ENCODE peak calls at places on chromosome 9, in eight cellular contexts. C, H, G, Q, K, V, E and U are unnamed samples.

GRCh38 chr9:105065119-105066088 is 137.4 kb upstream of the ABCA1 start:
- DNase-seq in C (peak; percentile 80), V (no peak), K (peak; percentile 67), G (no peak), H (no peak), Q (no peak), E (peak; percentile 57), U (no peak)

GRCh38 chr9:18296702-18297531 is 177.0 kb upstream of the ADAMTSL1 start:
- DNase-seq in E (no peak), Q (no peak), H (no peak), K (no peak), V (no peak), C (no peak), G (no peak), U (no peak)

GRCh38 chr9:130862747-130863146 is 27.7 kb downstream of the ABL1 start:
- DNase-seq in Q (peak; percentile 56), K (no peak), H (no peak), C (no peak), E (no peak), G (no peak), V (no peak), U (no peak)

GRCh38 chr9:447230-448025 is 232.8 kb downstream of the DOCK8 start:
- DNase-seq in C (peak; percentile 68), V (no peak), E (peak; percentile 25), H (no peak), Q (no peak), K (peak; percentile 39), G (no peak), U (no peak)

GRCh38 chr9:70578720-70579119 is 164.3 kb upstream of the KLF9 start:
- DNase-seq in C (no peak), G (no peak), H (no peak), V (no peak), Q (no peak), E (no peak), K (no peak), U (no peak)

GRCh38 chr9:22084336-22085035 is 75.4 kb upstream of the CDKN2B start:
- DNase-seq in G (no peak), C (no peak), V (no peak), H (no peak), Q (no peak), E (peak; percentile 67), K (no peak), U (no peak)

GRCh38 chr9:101121836-101122399 is 93.4 kb downstream of the PLPPR1 start:
- DNase-seq in H (no peak), C (no peak), E (no peak), G (no peak), V (no peak), Q (no peak), K (no peak), U (no peak)

GRCh38 chr9:98211260-98211659 is 18.8 kb upstream of the CORO2A start:
- DNase-seq in G (no peak), H (no peak), E (no peak), C (no peak), Q (no peak), V (no peak), K (no peak), U (no peak)

GRCh38 chr9:132602207-132602606 is 19.8 kb downstream of the BARHL1 start:
- DNase-seq in V (no peak), K (no peak), G (no peak), H (no peak), Q (no peak), C (no peak), E (no peak), U (no peak)

GRCh38 chr9:114034176-114034575 is 43.9 kb downstream of the AMBP start:
- DNase-seq in H (no peak), Q (no peak), K (no peak), V (no peak), C (no peak), G (no peak), E (no peak), U (no peak)

GRCh38 chr9:133956520-133957076 is 35.5 kb downstream of the VAV2 start:
- DNase-seq in V (no peak), E (no peak), H (peak; percentile 39), Q (peak; percentile 86), C (no peak), G (peak; percentile 47), K (no peak), U (no peak)

GRCh38 chr9:105881654-105882349 is 187.5 kb downstream of the TMEM38B start:
- DNase-seq in Q (no peak), V (peak; percentile 17), H (peak; percentile 44), G (peak; percentile 43), E (peak; percentile 61), K (peak; percentile 57), C (peak; percentile 36), U (peak; percentile 30)

GRCh38 chr9:93827545-93828330 is 127.4 kb downstream of the BARX1 start:
- DNase-seq in Q (no peak), C (peak; percentile 14), H (peak; percentile 42), E (peak; percentile 37), G (peak; percentile 53), V (peak; percentile 56), K (no peak), U (peak; percentile 57)

GRCh38 chr9:31168161-31168560 is 1216.3 kb upstream of the ACO1 start:
- DNase-seq in G (no peak), H (no peak), Q (no peak), C (no peak), E (no peak), K (no peak), V (no peak), U (no peak)

GRCh38 chr9:90107864-90108263 is 503.1 kb downstream of the GADD45G start:
- DNase-seq in K (no peak), C (no peak), G (no peak), V (no peak), E (no peak), Q (no peak), H (no peak), U (no peak)

GRCh38 chr9:119961774-119962408 is 592.7 kb upstream of the BRINP1 start:
- DNase-seq in G (peak; percentile 31), C (no peak), V (peak; percentile 6), H (peak; percentile 29), K (no peak), E (peak; percentile 61), Q (no peak), U (peak; percentile 14)

GRCh38 chr9:9920425-9920824 is 692.4 kb downstream of the PTPRD start:
- DNase-seq in G (no peak), H (no peak), C (no peak), V (no peak), Q (no peak), K (no peak), E (peak; percentile 19), U (no peak)